ENCODE peak calls at places on chromosomes 2 and 18, in four cellular contexts. O, I, Z and A are unnamed samples.

GRCh38 chr2:234495801-234496441 is 960 bp downstream of the ARL4C start:
- DNase-seq in O (no peak), I (no peak), Z (no peak), A (peak; percentile 27)

GRCh38 chr2:216683846-216684245 is 11.5 kb downstream of the IGFBP5 start:
- DNase-seq in O (peak; percentile 61), I (no peak), Z (no peak), A (no peak)

GRCh38 chr2:96137611-96138129 is 632 bp downstream of the ASTL start:
- DNase-seq in O (no peak), I (no peak), Z (no peak), A (no peak)

GRCh38 chr2:119266091-119266589 is 42.5 kb downstream of the STEAP3 start:
- DNase-seq in O (no peak), I (no peak), Z (no peak), A (no peak)

GRCh38 chr2:225660262-225661091 is 261.0 kb downstream of the NYAP2 start:
- DNase-seq in O (peak; percentile 53), I (peak; percentile 56), Z (peak; percentile 9), A (peak; percentile 81)

GRCh38 chr2:170155022-170155722 is 22.8 kb upstream of the MYO3B start:
- DNase-seq in O (no peak), I (peak; percentile 65), Z (no peak), A (no peak)

GRCh38 chr2:28621172-28622100 is 125.6 kb downstream of the PLB1 start:
- DNase-seq in O (peak; percentile 83), I (peak; percentile 52), Z (no peak), A (peak; percentile 45)

GRCh38 chr18:62485684-62486083 is 37.1 kb upstream of the ZCCHC2 start:
- DNase-seq in O (peak; percentile 40), I (peak; percentile 41), Z (no peak), A (no peak)

GRCh38 chr2:205747827-205748386 is 65.6 kb downstream of the NRP2 start:
- DNase-seq in O (peak; percentile 21), I (no peak), Z (no peak), A (no peak)

GRCh38 chr2:164542584-164543021 is 78.7 kb downstream of the GRB14 start:
- DNase-seq in O (peak; percentile 24), I (no peak), Z (no peak), A (no peak)

GRCh38 chr2:45637440-45637839 is 14.0 kb upstream of the PRKCE start:
- DNase-seq in O (no peak), I (no peak), Z (peak; percentile 41), A (no peak)

GRCh38 chr2:105090091-105090490 is 52.2 kb downstream of the MRPS9 start:
- DNase-seq in O (no peak), I (no peak), Z (no peak), A (no peak)

GRCh38 chr18:55477537-55478300 is 110.3 kb downstream of the TCF4 start:
- DNase-seq in O (no peak), I (no peak), Z (peak; percentile 4), A (no peak)

GRCh38 chr2:82939211-82939610 is 1519.9 kb downstream of the SUCLG1 start:
- DNase-seq in O (no peak), I (no peak), Z (no peak), A (no peak)

GRCh38 chr18:51383711-51384110 is 186.2 kb upstream of the MEX3C start:
- DNase-seq in O (no peak), I (no peak), Z (no peak), A (no peak)

GRCh38 chr2:107588181-107588580 is 238.5 kb upstream of the RGPD4 start:
- DNase-seq in O (no peak), I (no peak), Z (no peak), A (no peak)

GRCh38 chr2:135124924-135125886 is 73.1 kb downstream of the RAB3GAP1 start:
- DNase-seq in O (no peak), I (no peak), Z (no peak), A (no peak)

GRCh38 chr2:168246483-168247340 is 683 bp downstream of the STK39 start:
- DNase-seq in O (peak; percentile 31), I (peak; percentile 56), Z (no peak), A (peak; percentile 68)

GRCh38 chr2:70349921-70350685 is 48.2 kb upstream of the FAM136A start:
- DNase-seq in O (no peak), I (no peak), Z (no peak), A (no peak)

GRCh38 chr2:100877555-100877954 is 57.6 kb downstream of the NPAS2 start:
- DNase-seq in O (no peak), I (no peak), Z (no peak), A (no peak)

GRCh38 chr2:181348091-181348837 is 108.9 kb upstream of the ITGA4 start:
- DNase-seq in O (no peak), I (no peak), Z (peak; percentile 66), A (no peak)

GRCh38 chr2:168884990-168885389 is 5.2 kb downstream of the SPC25 start:
- DNase-seq in O (no peak), I (peak; percentile 18), Z (no peak), A (no peak)

GRCh38 chr18:76532875-76533274 is 37.8 kb upstream of the ZNF516 start:
- DNase-seq in O (no peak), I (no peak), Z (no peak), A (no peak)

GRCh38 chr2:60356346-60356745 is 197.1 kb downstream of the BCL11A start:
- DNase-seq in O (no peak), I (no peak), Z (no peak), A (no peak)

GRCh38 chr2:60353863-60354262 is 199.6 kb downstream of the BCL11A start:
- DNase-seq in O (no peak), I (no peak), Z (peak; percentile 87), A (no peak)

GRCh38 chr2:60353406-60353800 is 200.1 kb downstream of the BCL11A start:
- DNase-seq in O (no peak), I (no peak), Z (no peak), A (peak; percentile 24)

GRCh38 chr2:60355849-60356261 is 197.6 kb downstream of the BCL11A start:
- DNase-seq in O (no peak), I (no peak), Z (no peak), A (no peak)

DNA sequence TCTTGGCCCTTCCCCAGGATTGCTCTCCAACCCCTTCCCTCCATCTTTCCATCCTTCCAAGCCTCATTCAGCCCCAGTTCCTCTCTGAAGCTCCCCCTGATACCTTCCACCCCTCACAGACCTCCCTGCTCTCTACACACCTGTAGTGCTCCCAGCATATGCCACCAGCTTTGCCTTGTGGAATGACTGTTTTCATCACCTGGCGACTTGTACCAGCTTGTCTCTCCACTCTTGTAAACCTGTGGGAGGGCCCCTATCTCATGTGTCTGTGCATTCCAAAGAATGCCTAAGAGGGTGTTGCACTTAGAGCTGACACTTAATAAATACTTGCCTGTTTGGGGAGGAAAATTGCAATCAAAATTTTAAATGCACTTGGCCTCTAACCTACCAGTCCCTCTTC is 198.7 kb downstream of the BCL11A start:
- DNase-seq in O (no peak), I (no peak), Z (no peak), A (no peak)
- TF ChIP-seq ATF2 in O (no peak), I (no peak), Z (no peak), A (no peak)

GRCh38 chr18:59697236-59697932 is at the start of gene CCBE1:
- DNase-seq in O (no peak), I (peak; percentile 63), Z (no peak), A (peak; percentile 92)
- TF ChIP-seq ESRRA in O (no peak), I (no peak), Z (no peak), A (peak; percentile 6)

DNA sequence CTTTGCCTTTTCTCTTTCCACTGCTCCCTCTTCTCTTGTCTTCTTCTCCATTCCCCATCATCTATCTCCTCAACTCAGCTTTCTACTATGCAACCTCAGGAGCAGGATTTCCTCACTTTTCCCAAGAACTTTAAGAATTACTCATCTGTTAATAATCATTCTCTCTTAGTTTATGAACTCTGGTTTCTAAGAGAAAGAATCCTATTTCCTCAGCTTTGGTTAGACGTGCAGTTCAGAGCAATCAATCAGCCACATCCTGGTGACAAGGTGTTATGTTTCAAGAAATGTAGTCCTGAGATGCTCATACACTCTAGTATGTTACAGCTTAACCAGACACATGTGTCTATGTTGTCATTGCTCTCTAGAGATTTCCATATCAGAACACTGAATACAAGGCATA is 277.9 kb downstream of the MBD2 start:
- DNase-seq in O (no peak), I (no peak), Z (no peak), A (no peak)
- TF ChIP-seq ATF2 in O (no peak), I (no peak), Z (no peak), A (no peak)

GRCh38 chr2:199747427-199747826 is 103.6 kb downstream of the FTCDNL1 start:
- DNase-seq in O (no peak), I (no peak), Z (no peak), A (no peak)
- TF ChIP-seq ESRRA in O (no peak), I (no peak), Z (no peak), A (no peak)

DNA sequence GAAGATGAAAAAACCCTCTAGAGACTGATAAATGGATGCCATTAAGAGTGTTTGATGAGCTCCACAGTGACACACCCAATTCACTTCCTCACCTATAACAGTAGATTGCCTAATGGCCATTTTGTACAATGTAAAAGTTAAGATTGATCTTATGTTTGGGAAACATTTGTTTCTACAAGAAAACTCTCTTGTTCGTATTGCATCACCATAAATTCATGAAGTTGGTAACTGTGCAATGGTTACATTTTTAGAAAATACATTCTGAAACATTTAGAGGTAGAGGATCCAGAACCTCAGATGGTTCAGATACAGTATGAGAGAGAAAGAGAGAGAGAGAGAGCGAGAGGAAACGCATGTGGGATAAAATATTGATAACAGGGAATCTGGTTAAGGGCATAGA is 31.8 kb downstream of the DAPL1 start:
- DNase-seq in O (no peak), I (no peak), Z (no peak), A (no peak)
- TF ChIP-seq ATF2 in O (no peak), I (no peak), Z (no peak), A (no peak)

GRCh38 chr2:166335284-166335683 is 40.5 kb downstream of the SCN9A start:
- DNase-seq in O (peak; percentile 12), I (no peak), Z (no peak), A (no peak)

GRCh38 chr2:166333809-166334208 is 41.9 kb downstream of the SCN9A start:
- DNase-seq in O (no peak), I (no peak), Z (no peak), A (no peak)

GRCh38 chr2:166337932-166338331 is 37.8 kb downstream of the SCN9A start:
- DNase-seq in O (no peak), I (peak; percentile 19), Z (no peak), A (no peak)

GRCh38 chr2:166332049-166332448 is 43.7 kb downstream of the SCN9A start:
- DNase-seq in O (no peak), I (no peak), Z (no peak), A (no peak)

DNA sequence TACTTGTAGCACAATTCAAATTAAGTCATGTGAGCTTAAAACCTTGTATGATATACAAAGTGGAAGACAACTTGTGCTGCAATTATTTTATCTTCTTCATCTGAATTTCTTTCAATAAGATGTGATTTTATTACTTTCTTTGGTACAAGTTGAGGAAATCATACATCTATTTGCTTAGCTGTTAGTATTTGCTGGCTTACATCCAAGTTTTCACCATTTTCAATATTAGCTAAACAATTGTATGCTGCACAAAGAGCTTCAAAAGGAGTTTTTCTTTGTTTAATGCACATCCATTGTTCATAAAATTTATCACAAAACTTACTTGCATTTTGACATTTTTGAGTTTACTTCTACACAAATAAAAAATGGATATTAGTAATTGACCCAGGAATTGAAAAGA is 40.9 kb downstream of the SCN9A start:
- DNase-seq in O (peak; percentile 20), I (no peak), Z (no peak), A (no peak)
- TF ChIP-seq ESRRA in O (no peak), I (no peak), Z (no peak), A (no peak)

DNA sequence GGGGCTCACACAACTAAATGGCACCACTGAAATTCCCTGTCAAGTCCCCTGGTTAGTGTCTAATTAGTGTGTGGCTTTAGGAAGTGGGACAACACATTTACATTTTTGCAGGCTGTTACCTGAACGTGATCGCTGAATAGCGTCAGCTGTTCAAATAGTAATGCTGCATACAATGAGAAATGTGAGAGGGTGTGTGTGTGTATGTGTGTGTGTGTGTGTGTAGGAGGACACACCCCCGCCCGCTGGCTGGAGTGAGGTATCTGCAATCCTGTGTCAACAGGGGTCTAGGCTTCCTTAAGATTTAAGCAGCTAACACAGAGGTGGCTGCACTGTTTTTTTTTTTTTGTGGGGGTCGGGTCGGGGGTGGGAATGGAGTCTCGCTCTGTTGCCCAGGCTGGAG is 4.8 kb upstream of the LYPD6B start:
- DNase-seq in O (no peak), I (no peak), Z (no peak), A (no peak)
- TF ChIP-seq ATF2 in O (no peak), I (no peak), Z (no peak), A (no peak)